ENCODE peak calls at places on chromosome 1, in ten cellular contexts. M, V, R, L, A, S, W, Q, K and C are unnamed samples.

GRCh38 chr1:54988975-54989374 is 8.5 kb downstream of the TMEM61 start:
- DNase-seq in M (no peak), V (no peak), R (no peak), L (no peak), A (no peak), S (no peak), W (no peak), Q (no peak), K (no peak), C (no peak)

GRCh38 chr1:41936107-41936506 is 17.4 kb upstream of the HIVEP3 start:
- DNase-seq in M (peak; percentile 87), V (peak; percentile 36), R (no peak), L (peak; percentile 44), A (no peak), S (no peak), W (no peak), Q (peak; percentile 17), K (no peak), C (no peak)

GRCh38 chr1:61322769-61323168 is 240.4 kb downstream of the NFIA start:
- DNase-seq in M (no peak), V (peak; percentile 45), R (no peak), L (no peak), A (no peak), S (no peak), W (no peak), Q (no peak), K (no peak), C (no peak)

GRCh38 chr1:236575523-236575922 is 28.8 kb downstream of the HEATR1 start:
- DNase-seq in M (no peak), V (no peak), R (no peak), L (no peak), A (no peak), S (no peak), W (no peak), Q (no peak), K (no peak), C (no peak)

GRCh38 chr1:177334276-177334675 is 163.5 kb downstream of the BRINP2 start:
- DNase-seq in M (peak; percentile 38), V (no peak), R (no peak), L (no peak), A (no peak), S (no peak), W (no peak), Q (no peak), K (no peak), C (no peak)

GRCh38 chr1:106879538-106879937 is 176.9 kb upstream of the PRMT6 start:
- DNase-seq in M (no peak), V (no peak), R (peak; percentile 50), L (no peak), A (peak; percentile 3), S (no peak), W (no peak), Q (no peak), K (no peak), C (no peak)

GRCh38 chr1:201385299-201385891 is 7.9 kb upstream of the TNNT2 start:
- DNase-seq in M (peak; percentile 38), V (no peak), R (peak; percentile 89), L (peak; percentile 27), A (peak; percentile 82), S (peak; percentile 74), W (no peak), Q (peak; percentile 61), K (no peak), C (peak; percentile 95)

GRCh38 chr1:18953656-18954259 is 2.7 kb downstream of the IFFO2 start:
- DNase-seq in M (no peak), V (no peak), R (no peak), L (no peak), A (no peak), S (no peak), W (no peak), Q (no peak), K (no peak), C (peak; percentile 32)

GRCh38 chr1:12046749-12047119 is 16.4 kb upstream of the TNFRSF8 start:
- DNase-seq in M (no peak), V (no peak), R (no peak), L (no peak), A (no peak), S (no peak), W (no peak), Q (no peak), K (no peak), C (no peak)

GRCh38 chr1:43358121-43358745 is 548 bp upstream of the CDC20 start:
- DNase-seq in M (peak; percentile 47), V (no peak), R (no peak), L (peak; percentile 58), A (peak; percentile 82), S (no peak), W (peak; percentile 75), Q (peak; percentile 24), K (no peak), C (peak; percentile 84)

GRCh38 chr1:68904472-68904871 is 407.6 kb upstream of the DEPDC1 start:
- DNase-seq in M (peak; percentile 64), V (no peak), R (no peak), L (peak; percentile 49), A (peak; percentile 69), S (no peak), W (no peak), Q (no peak), K (no peak), C (peak; percentile 17)

GRCh38 chr1:106268070-106268469 is 788.4 kb upstream of the PRMT6 start:
- DNase-seq in M (peak; percentile 12), V (no peak), R (no peak), L (peak; percentile 13), A (peak; percentile 27), S (no peak), W (no peak), Q (no peak), K (no peak), C (no peak)

GRCh38 chr1:101993703-101994102 is 3.0 kb downstream of the OLFM3 start:
- DNase-seq in M (no peak), V (no peak), R (no peak), L (no peak), A (peak; percentile 52), S (no peak), W (no peak), Q (no peak), K (no peak), C (no peak)